ENCODE peak calls at places on chromosomes 5 and 9, in seven cellular contexts. C, D, I, Z, E, X and Y are unnamed samples.
A peak's percentile ranks its signal among the peaks of the same experiment; 100 is the strongest.

GRCh38 chr5:180494510-180495181 is 467 bp downstream of the CNOT6 start:
- DNase-seq in X (peak; percentile 64), D (peak; percentile 48), Z (peak; percentile 47), I (peak; percentile 19), C (peak; percentile 10), E (peak; percentile 82), Y (peak; percentile 54)

GRCh38 chr5:58411372-58411771 is 48.5 kb downstream of the PLK2 start:
- DNase-seq in I (no peak), D (no peak), Z (no peak), C (no peak), E (no peak), X (no peak), Y (no peak)

GRCh38 chr9:94919376-94920098 is 193.0 kb downstream of the AOPEP start:
- DNase-seq in C (no peak), D (no peak), I (no peak), Z (peak; percentile 80), X (peak; percentile 59), E (no peak), Y (no peak)

GRCh38 chr9:109101810-109102209 is 17.9 kb downstream of the TMEM245 start:
- DNase-seq in C (no peak), D (no peak), E (no peak), Z (peak; percentile 27), I (no peak), X (peak; percentile 63), Y (no peak)

GRCh38 chr5:149063901-149064478 is 1.1 kb upstream of the SH3TC2 start:
- DNase-seq in D (no peak), C (no peak), X (no peak), I (no peak), Z (peak; percentile 63), E (no peak), Y (no peak)

GRCh38 chr5:124742983-124743533 is 3.4 kb downstream of the ZNF608 start:
- DNase-seq in Z (peak; percentile 81), X (peak; percentile 89), I (no peak), E (no peak), C (peak; percentile 28), D (no peak), Y (peak; percentile 75)

GRCh38 chr9:112764837-112765236 is 14.3 kb downstream of the SNX30 start:
- DNase-seq in E (no peak), I (no peak), D (peak; percentile 76), C (peak; percentile 50), X (no peak), Z (no peak), Y (no peak)

GRCh38 chr9:37496020-37496419 is 10.3 kb downstream of the POLR1E start:
- DNase-seq in D (no peak), Z (no peak), E (no peak), I (no peak), X (no peak), C (no peak), Y (no peak)

GRCh38 chr9:37283730-37284235 is 138.7 kb upstream of the GRHPR start:
- DNase-seq in Z (no peak), E (no peak), X (peak; percentile 54), C (no peak), I (no peak), D (no peak), Y (no peak)

GRCh38 chr5:135497971-135498661 is 37.6 kb downstream of the NEUROG1 start:
- DNase-seq in D (no peak), X (peak; percentile 47), I (no peak), C (peak; percentile 66), Z (no peak), E (no peak), Y (no peak)

GRCh38 chr9:93960971-93961841 is 6.1 kb upstream of the BARX1 start:
- DNase-seq in Z (no peak), I (no peak), C (no peak), D (no peak), X (no peak), E (no peak), Y (no peak)

GRCh38 chr5:73792687-73793320 is 166.8 kb downstream of the ARHGEF28 start:
- DNase-seq in I (peak; percentile 30), X (peak; percentile 89), D (peak; percentile 72), C (peak; percentile 70), Z (peak; percentile 84), E (peak; percentile 67), Y (peak; percentile 70)

GRCh38 chr5:6634327-6634713 is 1.1 kb downstream of the SRD5A1 start:
- DNase-seq in C (no peak), D (no peak), I (no peak), Z (no peak), E (peak; percentile 47), X (peak; percentile 30), Y (no peak)

GRCh38 chr5:38382898-38383297 is 124.5 kb downstream of the EGFLAM start:
- DNase-seq in X (peak; percentile 88), I (peak; percentile 16), D (peak; percentile 83), Z (peak; percentile 76), C (peak; percentile 85), E (peak; percentile 67), Y (peak; percentile 55)

GRCh38 chr5:136199408-136199807 is 6.4 kb upstream of the SMIM32 start:
- DNase-seq in I (no peak), Z (no peak), E (peak; percentile 3), C (no peak), D (no peak), X (no peak), Y (no peak)

GRCh38 chr9:33686942-33687341 is 108.4 kb upstream of the PRSS3 start:
- DNase-seq in E (no peak), C (no peak), D (no peak), I (no peak), Z (no peak), X (no peak), Y (no peak)

GRCh38 chr5:154756203-154756870 is 1.2 kb downstream of the LARP1 start:
- DNase-seq in E (peak; percentile 68), D (no peak), Z (peak; percentile 72), I (peak; percentile 4), C (peak; percentile 23), X (peak; percentile 53), Y (no peak)

GRCh38 chr5:65914644-65915196 is 11.7 kb upstream of the ERBIN start:
- DNase-seq in X (no peak), C (no peak), I (no peak), Z (peak; percentile 11), E (no peak), D (no peak), Y (no peak)

GRCh38 chr5:5229405-5229804 is 89.3 kb downstream of the ADAMTS16 start:
- DNase-seq in D (no peak), Z (no peak), E (no peak), I (no peak), X (no peak), C (no peak), Y (no peak)

GRCh38 chr9:30289435-30289834 is 2095.0 kb upstream of the ACO1 start:
- DNase-seq in E (no peak), D (no peak), C (no peak), I (no peak), X (no peak), Z (no peak), Y (no peak)

GRCh38 chr5:68151812-68152211 is 63.7 kb upstream of the PIK3R1 start:
- DNase-seq in E (no peak), D (no peak), C (no peak), I (no peak), X (no peak), Z (no peak), Y (no peak)

GRCh38 chr5:169153405-169153804 is 147.5 kb downstream of the SLIT3 start:
- DNase-seq in Z (no peak), I (no peak), D (no peak), E (peak; percentile 39), X (peak; percentile 45), C (no peak), Y (no peak)

GRCh38 chr9:97564291-97565175 is 63.1 kb downstream of the TMOD1 start:
- DNase-seq in Z (no peak), C (no peak), I (no peak), X (peak; percentile 77), D (peak; percentile 16), E (peak; percentile 83), Y (no peak)

GRCh38 chr9:15430920-15431844 is 8.5 kb downstream of the SNAPC3 start:
- DNase-seq in C (no peak), D (no peak), X (no peak), E (peak; percentile 19), I (no peak), Z (no peak), Y (no peak)

GRCh38 chr5:98016771-98017170 is 756.7 kb upstream of the RGMB start:
- DNase-seq in C (no peak), E (no peak), X (peak; percentile 6), Z (no peak), D (no peak), I (no peak), Y (no peak)

GRCh38 chr9:121576281-121577075 is 75.0 kb upstream of the DAB2IP start:
- DNase-seq in Z (no peak), I (no peak), X (no peak), C (peak; percentile 64), D (no peak), E (no peak), Y (no peak)

GRCh38 chr9:95003694-95004451 is 277.4 kb downstream of the AOPEP start:
- DNase-seq in I (no peak), D (peak; percentile 63), E (peak; percentile 80), Z (peak; percentile 58), C (peak; percentile 76), X (peak; percentile 82), Y (no peak)

GRCh38 chr9:98967680-98968079 is 24.0 kb downstream of the COL15A1 start:
- DNase-seq in X (no peak), Z (no peak), E (no peak), D (no peak), I (no peak), C (no peak), Y (no peak)

GRCh38 chr5:75734913-75735789 is 17.9 kb upstream of the POC5 start:
- DNase-seq in C (peak; percentile 57), X (peak; percentile 34), D (peak; percentile 56), E (peak; percentile 63), I (no peak), Z (peak; percentile 68), Y (no peak)

GRCh38 chr5:112635771-112636170 is 101.9 kb upstream of the APC start:
- DNase-seq in D (no peak), C (no peak), Z (no peak), I (no peak), X (no peak), E (no peak), Y (no peak)